ENCODE peak calls at places on chromosome 7, in seven cellular contexts. One of them, this sample, is unnamed.

GRCh38 chr7:43891069-43891955 is 15.1 kb downstream of the URGCP start:
- DNase-seq in heart left ventricle: no peak
- DNase-seq in ovary: no peak
- DNase-seq in cardiac muscle cell: no peak
- DNase-seq in SK-N-SH: no peak
- DNase-seq in endothelial cell of umbilical vein: no peak
- DNase-seq in A549: no peak
- DNase-seq in this sample: no peak

GRCh38 chr7:142385528-142386340 is 127.9 kb upstream of the PRSS58 start:
- DNase-seq in A549: peak; percentile 34
- DNase-seq in cardiac muscle cell: peak; percentile 84
- DNase-seq in ovary: no peak
- DNase-seq in heart left ventricle: peak; percentile 41
- DNase-seq in endothelial cell of umbilical vein: peak; percentile 58
- DNase-seq in SK-N-SH: peak; percentile 62
- DNase-seq in this sample: peak; percentile 63

GRCh38 chr7:142787783-142788182 is 17.0 kb downstream of the PRSS2 start:
- DNase-seq in ovary: no peak
- DNase-seq in SK-N-SH: no peak
- DNase-seq in endothelial cell of umbilical vein: no peak
- DNase-seq in A549: no peak
- DNase-seq in cardiac muscle cell: no peak
- DNase-seq in heart left ventricle: no peak
- DNase-seq in this sample: no peak

GRCh38 chr7:86407291-86407690 is 236.4 kb upstream of the GRM3 start:
- DNase-seq in endothelial cell of umbilical vein: no peak
- DNase-seq in SK-N-SH: no peak
- DNase-seq in ovary: no peak
- DNase-seq in heart left ventricle: no peak
- DNase-seq in A549: no peak
- DNase-seq in cardiac muscle cell: no peak
- DNase-seq in this sample: no peak

GRCh38 chr7:98165827-98166667 is 45.2 kb upstream of the BHLHA15 start:
- DNase-seq in ovary: peak; percentile 39
- DNase-seq in heart left ventricle: peak; percentile 45
- DNase-seq in cardiac muscle cell: peak; percentile 37
- DNase-seq in SK-N-SH: peak; percentile 80
- DNase-seq in endothelial cell of umbilical vein: peak; percentile 30
- DNase-seq in A549: peak; percentile 31
- DNase-seq in this sample: peak; percentile 77

GRCh38 chr7:127387974-127388373 is 4.5 kb downstream of the ZNF800 start:
- DNase-seq in heart left ventricle: no peak
- DNase-seq in SK-N-SH: no peak
- DNase-seq in ovary: no peak
- DNase-seq in A549: no peak
- DNase-seq in cardiac muscle cell: no peak
- DNase-seq in endothelial cell of umbilical vein: no peak
- DNase-seq in this sample: no peak

GRCh38 chr7:116779921-116780320 is 82.5 kb upstream of the CAPZA2 start:
- DNase-seq in A549: no peak
- DNase-seq in ovary: no peak
- DNase-seq in SK-N-SH: no peak
- DNase-seq in cardiac muscle cell: no peak
- DNase-seq in endothelial cell of umbilical vein: no peak
- DNase-seq in heart left ventricle: no peak
- DNase-seq in this sample: no peak

GRCh38 chr7:155882596-155882995 is 70.3 kb upstream of the SHH start:
- DNase-seq in cardiac muscle cell: peak; percentile 29
- DNase-seq in SK-N-SH: no peak
- DNase-seq in ovary: no peak
- DNase-seq in endothelial cell of umbilical vein: no peak
- DNase-seq in heart left ventricle: no peak
- DNase-seq in A549: peak; percentile 44
- DNase-seq in this sample: peak; percentile 19

GRCh38 chr7:79615466-79615865 is 162.0 kb upstream of the MAGI2 start:
- DNase-seq in endothelial cell of umbilical vein: no peak
- DNase-seq in cardiac muscle cell: peak; percentile 32
- DNase-seq in ovary: no peak
- DNase-seq in heart left ventricle: no peak
- DNase-seq in SK-N-SH: no peak
- DNase-seq in A549: no peak
- DNase-seq in this sample: no peak

GRCh38 chr7:116672596-116673503 is 854 bp downstream of the MET start:
- DNase-seq in cardiac muscle cell: peak; percentile 16
- DNase-seq in SK-N-SH: peak; percentile 19
- DNase-seq in ovary: no peak
- DNase-seq in A549: no peak
- DNase-seq in heart left ventricle: no peak
- DNase-seq in endothelial cell of umbilical vein: peak; percentile 60
- DNase-seq in this sample: no peak

GRCh38 chr7:54336800-54337199 is 205.4 kb upstream of the VSTM2A start:
- DNase-seq in cardiac muscle cell: no peak
- DNase-seq in heart left ventricle: no peak
- DNase-seq in A549: no peak
- DNase-seq in endothelial cell of umbilical vein: no peak
- DNase-seq in ovary: no peak
- DNase-seq in SK-N-SH: no peak
- DNase-seq in this sample: no peak

GRCh38 chr7:32515890-32516550 is 20.7 kb downstream of the AVL9 start:
- DNase-seq in endothelial cell of umbilical vein: no peak
- DNase-seq in A549: no peak
- DNase-seq in ovary: no peak
- DNase-seq in SK-N-SH: no peak
- DNase-seq in cardiac muscle cell: no peak
- DNase-seq in heart left ventricle: no peak
- DNase-seq in this sample: no peak

GRCh38 chr7:40916811-40917210 is 782.0 kb downstream of the SUGCT start:
- DNase-seq in A549: no peak
- DNase-seq in cardiac muscle cell: no peak
- DNase-seq in ovary: no peak
- DNase-seq in endothelial cell of umbilical vein: no peak
- DNase-seq in heart left ventricle: no peak
- DNase-seq in SK-N-SH: no peak
- DNase-seq in this sample: no peak

GRCh38 chr7:150955519-150956394 is 22.4 kb downstream of the KCNH2 start:
- DNase-seq in ovary: peak; percentile 74
- DNase-seq in SK-N-SH: peak; percentile 97
- DNase-seq in A549: no peak
- DNase-seq in heart left ventricle: peak; percentile 71
- DNase-seq in cardiac muscle cell: no peak
- DNase-seq in endothelial cell of umbilical vein: no peak
- DNase-seq in this sample: no peak

GRCh38 chr7:2373124-2373556 is 18.5 kb downstream of the EIF3B start:
- DNase-seq in SK-N-SH: no peak
- DNase-seq in cardiac muscle cell: peak; percentile 5
- DNase-seq in ovary: no peak
- DNase-seq in endothelial cell of umbilical vein: no peak
- DNase-seq in heart left ventricle: no peak
- DNase-seq in A549: no peak
- DNase-seq in this sample: no peak

GRCh38 chr7:42236266-42237161 is 495 bp downstream of the GLI3 start:
- DNase-seq in ovary: peak; percentile 77
- DNase-seq in A549: peak; percentile 18
- DNase-seq in endothelial cell of umbilical vein: peak; percentile 66
- DNase-seq in SK-N-SH: peak; percentile 48
- DNase-seq in heart left ventricle: peak; percentile 62
- DNase-seq in cardiac muscle cell: peak; percentile 79
- DNase-seq in this sample: no peak

GRCh38 chr7:40765633-40766032 is 630.8 kb downstream of the SUGCT start:
- DNase-seq in A549: no peak
- DNase-seq in heart left ventricle: no peak
- DNase-seq in ovary: no peak
- DNase-seq in endothelial cell of umbilical vein: no peak
- DNase-seq in cardiac muscle cell: no peak
- DNase-seq in SK-N-SH: no peak
- DNase-seq in this sample: no peak

GRCh38 chr7:121519548-121520521 is 123.7 kb upstream of the FAM3C start:
- DNase-seq in heart left ventricle: peak; percentile 27
- DNase-seq in A549: no peak
- DNase-seq in cardiac muscle cell: no peak
- DNase-seq in SK-N-SH: no peak
- DNase-seq in ovary: no peak
- DNase-seq in endothelial cell of umbilical vein: no peak
- DNase-seq in this sample: no peak

GRCh38 chr7:41425926-41426325 is 277.0 kb downstream of the INHBA start:
- DNase-seq in endothelial cell of umbilical vein: peak; percentile 8
- DNase-seq in A549: no peak
- DNase-seq in heart left ventricle: no peak
- DNase-seq in ovary: no peak
- DNase-seq in SK-N-SH: no peak
- DNase-seq in cardiac muscle cell: peak; percentile 50
- DNase-seq in this sample: no peak

GRCh38 chr7:108431099-108431498 is 25.1 kb downstream of the NRCAM start:
- DNase-seq in A549: no peak
- DNase-seq in SK-N-SH: no peak
- DNase-seq in ovary: no peak
- DNase-seq in endothelial cell of umbilical vein: no peak
- DNase-seq in heart left ventricle: no peak
- DNase-seq in cardiac muscle cell: no peak
- DNase-seq in this sample: no peak

GRCh38 chr7:43522406-43523156 is 60.3 kb upstream of the STK17A start:
- DNase-seq in ovary: no peak
- DNase-seq in SK-N-SH: no peak
- DNase-seq in A549: no peak
- DNase-seq in endothelial cell of umbilical vein: no peak
- DNase-seq in heart left ventricle: no peak
- DNase-seq in cardiac muscle cell: peak; percentile 59
- DNase-seq in this sample: no peak

GRCh38 chr7:3404490-3404889 is 103.4 kb downstream of the SDK1 start:
- DNase-seq in endothelial cell of umbilical vein: peak; percentile 35
- DNase-seq in heart left ventricle: no peak
- DNase-seq in ovary: no peak
- DNase-seq in cardiac muscle cell: no peak
- DNase-seq in A549: no peak
- DNase-seq in SK-N-SH: peak; percentile 67
- DNase-seq in this sample: no peak

GRCh38 chr7:12683678-12684077 is 3.8 kb upstream of the ARL4A start:
- DNase-seq in SK-N-SH: peak; percentile 39
- DNase-seq in ovary: no peak
- DNase-seq in endothelial cell of umbilical vein: peak; percentile 44
- DNase-seq in heart left ventricle: no peak
- DNase-seq in A549: peak; percentile 38
- DNase-seq in cardiac muscle cell: peak; percentile 54
- DNase-seq in this sample: no peak

GRCh38 chr7:14902589-14902963 is at the start of gene DGKB:
- DNase-seq in SK-N-SH: peak; percentile 52
- DNase-seq in cardiac muscle cell: peak; percentile 54
- DNase-seq in heart left ventricle: peak; percentile 52
- DNase-seq in A549: no peak
- DNase-seq in endothelial cell of umbilical vein: peak; percentile 41
- DNase-seq in ovary: peak; percentile 15
- DNase-seq in this sample: no peak

GRCh38 chr7:139661043-139661440 is 116.8 kb downstream of the HIPK2 start:
- DNase-seq in endothelial cell of umbilical vein: no peak
- DNase-seq in SK-N-SH: no peak
- DNase-seq in A549: no peak
- DNase-seq in ovary: no peak
- DNase-seq in cardiac muscle cell: no peak
- DNase-seq in heart left ventricle: no peak
- DNase-seq in this sample: no peak

GRCh38 chr7:69817835-69818646 is 219.8 kb downstream of the AUTS2 start:
- DNase-seq in ovary: no peak
- DNase-seq in endothelial cell of umbilical vein: no peak
- DNase-seq in A549: no peak
- DNase-seq in cardiac muscle cell: no peak
- DNase-seq in heart left ventricle: no peak
- DNase-seq in SK-N-SH: peak; percentile 74
- DNase-seq in this sample: no peak
- H3K4me1 ChIP-seq in ovary: peaks cover 20% of the 10 kb centered on the region
- H3K4me1 ChIP-seq in endothelial cell of umbilical vein: no peaks in the 10 kb centered on the region
- H3K4me1 ChIP-seq in A549: peaks cover 5% of the 10 kb centered on the region
- H3K4me1 ChIP-seq in cardiac muscle cell: peaks cover 44% of the 10 kb centered on the region
- H3K4me1 ChIP-seq in heart left ventricle: peaks cover 22% of the 10 kb centered on the region
- H3K4me1 ChIP-seq in SK-N-SH: peaks cover 18% of the 10 kb centered on the region
- H3K4me1 ChIP-seq in this sample: peaks cover 29% of the 10 kb centered on the region

GRCh38 chr7:18820981-18821380 is 296.5 kb downstream of the TWIST1 start:
- DNase-seq in endothelial cell of umbilical vein: no peak
- DNase-seq in A549: no peak
- DNase-seq in ovary: no peak
- DNase-seq in heart left ventricle: no peak
- DNase-seq in cardiac muscle cell: no peak
- DNase-seq in SK-N-SH: no peak
- DNase-seq in this sample: no peak
- H3K9me3 ChIP-seq in endothelial cell of umbilical vein: no peaks in the 10 kb centered on the region
- H3K9me3 ChIP-seq in A549: no peaks in the 10 kb centered on the region
- H3K9me3 ChIP-seq in ovary: no peaks in the 10 kb centered on the region
- H3K9me3 ChIP-seq in heart left ventricle: no peaks in the 10 kb centered on the region
- H3K9me3 ChIP-seq in cardiac muscle cell: no peaks in the 10 kb centered on the region
- H3K9me3 ChIP-seq in SK-N-SH: no peaks in the 10 kb centered on the region
- H3K9me3 ChIP-seq in this sample: no peaks in the 10 kb centered on the region

DNA sequence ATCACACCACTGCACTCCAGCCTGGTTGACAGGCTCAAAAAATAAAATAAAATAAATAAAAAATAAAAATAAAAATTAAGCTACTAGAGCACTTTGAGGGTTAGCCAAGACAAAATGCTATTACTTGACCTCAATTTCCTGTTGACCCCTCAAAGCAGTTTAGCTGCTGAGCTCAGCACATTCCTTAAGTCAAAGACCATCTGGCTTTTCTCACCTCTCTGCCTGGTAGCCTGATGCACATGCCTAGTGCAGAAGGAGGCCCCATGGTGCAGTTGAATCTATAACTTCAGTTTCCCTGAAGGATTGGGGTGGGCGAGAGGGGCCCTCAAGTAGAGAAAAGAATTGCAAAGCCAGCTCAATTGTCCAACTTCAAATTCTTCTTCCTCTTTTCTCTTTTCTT is 211.1 kb upstream of the GALNT17 start:
- DNase-seq in ovary: no peak
- DNase-seq in heart left ventricle: no peak
- DNase-seq in A549: no peak
- DNase-seq in endothelial cell of umbilical vein: no peak
- DNase-seq in cardiac muscle cell: no peak
- DNase-seq in SK-N-SH: no peak
- DNase-seq in this sample: no peak
- H3K4me1 ChIP-seq in ovary: no peaks in the 10 kb centered on the region
- H3K4me1 ChIP-seq in heart left ventricle: no peaks in the 10 kb centered on the region
- H3K4me1 ChIP-seq in A549: no peaks in the 10 kb centered on the region
- H3K4me1 ChIP-seq in endothelial cell of umbilical vein: no peaks in the 10 kb centered on the region
- H3K4me1 ChIP-seq in cardiac muscle cell: no peaks in the 10 kb centered on the region
- H3K4me1 ChIP-seq in SK-N-SH: no peaks in the 10 kb centered on the region
- H3K4me1 ChIP-seq in this sample: no peaks in the 10 kb centered on the region

DNA sequence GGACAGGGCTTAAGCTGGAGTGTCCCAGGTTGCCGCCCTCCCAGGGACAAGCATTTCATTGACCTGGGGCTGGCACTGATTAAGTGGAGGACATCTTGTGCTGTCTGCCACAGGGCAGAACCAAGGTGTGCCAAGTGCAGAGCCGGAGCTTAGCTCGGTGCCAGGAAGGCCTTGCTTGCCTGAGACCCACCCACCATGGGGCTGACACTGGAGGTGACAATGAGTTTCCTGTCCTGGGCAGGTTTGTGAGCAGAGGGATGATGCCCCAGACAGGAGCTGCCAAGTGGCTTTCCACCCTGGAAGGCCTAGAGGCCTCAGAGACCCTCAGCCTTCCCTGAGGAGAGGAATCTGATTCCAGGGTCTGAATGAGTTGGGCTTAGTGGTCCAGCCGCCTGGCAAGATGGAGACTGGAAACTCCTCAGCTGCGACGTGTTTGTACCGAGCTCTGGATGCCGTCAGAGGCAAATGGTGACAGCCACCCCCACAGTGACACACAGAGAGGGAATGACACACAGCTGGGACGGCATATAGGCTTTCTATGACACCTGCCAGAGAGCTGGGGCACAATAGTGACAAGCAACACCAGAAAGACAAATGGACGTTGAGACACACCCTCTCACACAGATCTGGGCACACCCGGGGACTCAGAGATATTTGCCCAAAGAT is 2.6 kb downstream of the ADCYAP1R1 start:
- DNase-seq in A549: no peak
- DNase-seq in heart left ventricle: no peak
- DNase-seq in ovary: no peak
- DNase-seq in SK-N-SH: no peak
- DNase-seq in endothelial cell of umbilical vein: no peak
- DNase-seq in cardiac muscle cell: no peak
- DNase-seq in this sample: no peak
- H3K9me3 ChIP-seq in A549: no peaks in the 10 kb centered on the region
- H3K9me3 ChIP-seq in heart left ventricle: no peaks in the 10 kb centered on the region
- H3K9me3 ChIP-seq in ovary: no peaks in the 10 kb centered on the region
- H3K9me3 ChIP-seq in SK-N-SH: no peaks in the 10 kb centered on the region
- H3K9me3 ChIP-seq in endothelial cell of umbilical vein: no peaks in the 10 kb centered on the region
- H3K9me3 ChIP-seq in cardiac muscle cell: no peaks in the 10 kb centered on the region
- H3K9me3 ChIP-seq in this sample: no peaks in the 10 kb centered on the region

This sample was measured in Caco-2.